ENCODE peak calls at places on chromosomes 6 and 20, in six cellular contexts. One of them, this sample, is unnamed.

GRCh38 chr20:22214296-22214695 is 370.1 kb downstream of the FOXA2 start:
- DNase-seq in CD4-positive, CD25-positive, alpha-beta regulatory T cell: no peak
- DNase-seq in heart right ventricle: no peak
- DNase-seq in hepatocyte: no peak
- DNase-seq in HCT116: no peak
- DNase-seq in CD4-positive, alpha-beta memory T cell: no peak
- DNase-seq in this sample: no peak

GRCh38 chr20:47768016-47768953 is 17.0 kb downstream of the SULF2 start:
- DNase-seq in CD4-positive, CD25-positive, alpha-beta regulatory T cell: no peak
- DNase-seq in HCT116: no peak
- DNase-seq in heart right ventricle: peak; percentile 38
- DNase-seq in CD4-positive, alpha-beta memory T cell: no peak
- DNase-seq in hepatocyte: no peak
- DNase-seq in this sample: peak; percentile 42

GRCh38 chr6:34018961-34019606 is 126.8 kb downstream of the GRM4 start:
- DNase-seq in hepatocyte: no peak
- DNase-seq in heart right ventricle: no peak
- DNase-seq in CD4-positive, alpha-beta memory T cell: no peak
- DNase-seq in CD4-positive, CD25-positive, alpha-beta regulatory T cell: no peak
- DNase-seq in HCT116: no peak
- DNase-seq in this sample: no peak

GRCh38 chr6:107124934-107125348 is 9.6 kb upstream of the BEND3 start:
- DNase-seq in CD4-positive, alpha-beta memory T cell: no peak
- DNase-seq in heart right ventricle: no peak
- DNase-seq in CD4-positive, CD25-positive, alpha-beta regulatory T cell: no peak
- DNase-seq in hepatocyte: no peak
- DNase-seq in HCT116: no peak
- DNase-seq in this sample: peak; percentile 36

GRCh38 chr6:28501259-28501658 is 14.3 kb downstream of the GPX6 start:
- DNase-seq in HCT116: no peak
- DNase-seq in CD4-positive, alpha-beta memory T cell: no peak
- DNase-seq in hepatocyte: no peak
- DNase-seq in heart right ventricle: no peak
- DNase-seq in CD4-positive, CD25-positive, alpha-beta regulatory T cell: no peak
- DNase-seq in this sample: no peak

GRCh38 chr20:41476013-41476441 is 109.4 kb upstream of the EMILIN3 start:
- DNase-seq in HCT116: no peak
- DNase-seq in CD4-positive, alpha-beta memory T cell: no peak
- DNase-seq in CD4-positive, CD25-positive, alpha-beta regulatory T cell: no peak
- DNase-seq in hepatocyte: no peak
- DNase-seq in heart right ventricle: no peak
- DNase-seq in this sample: peak; percentile 78

GRCh38 chr6:90369024-90369519 is 72.4 kb upstream of the BACH2 start:
- DNase-seq in CD4-positive, CD25-positive, alpha-beta regulatory T cell: no peak
- DNase-seq in heart right ventricle: no peak
- DNase-seq in hepatocyte: peak; percentile 93
- DNase-seq in HCT116: peak; percentile 99
- DNase-seq in CD4-positive, alpha-beta memory T cell: no peak
- DNase-seq in this sample: peak; percentile 43

GRCh38 chr6:3798211-3798909 is 46.8 kb upstream of the PXDC1 start:
- DNase-seq in HCT116: no peak
- DNase-seq in CD4-positive, alpha-beta memory T cell: no peak
- DNase-seq in hepatocyte: no peak
- DNase-seq in heart right ventricle: no peak
- DNase-seq in CD4-positive, CD25-positive, alpha-beta regulatory T cell: no peak
- DNase-seq in this sample: no peak

GRCh38 chr20:34350095-34350494 is 13.0 kb upstream of the ITCH start:
- DNase-seq in CD4-positive, CD25-positive, alpha-beta regulatory T cell: no peak
- DNase-seq in HCT116: no peak
- DNase-seq in CD4-positive, alpha-beta memory T cell: no peak
- DNase-seq in heart right ventricle: no peak
- DNase-seq in hepatocyte: no peak
- DNase-seq in this sample: peak; percentile 17

GRCh38 chr6:112881027-112881426 is 533.9 kb downstream of the RFPL4B start:
- DNase-seq in HCT116: no peak
- DNase-seq in CD4-positive, alpha-beta memory T cell: no peak
- DNase-seq in CD4-positive, CD25-positive, alpha-beta regulatory T cell: no peak
- DNase-seq in heart right ventricle: no peak
- DNase-seq in hepatocyte: peak; percentile 11
- DNase-seq in this sample: no peak

GRCh38 chr6:7183707-7184106 is 75.9 kb downstream of the RREB1 start:
- DNase-seq in hepatocyte: no peak
- DNase-seq in HCT116: no peak
- DNase-seq in CD4-positive, CD25-positive, alpha-beta regulatory T cell: no peak
- DNase-seq in heart right ventricle: no peak
- DNase-seq in CD4-positive, alpha-beta memory T cell: no peak
- DNase-seq in this sample: peak; percentile 44

GRCh38 chr6:118495639-118496296 is 52.3 kb upstream of the PLN start:
- DNase-seq in heart right ventricle: no peak
- DNase-seq in CD4-positive, alpha-beta memory T cell: no peak
- DNase-seq in CD4-positive, CD25-positive, alpha-beta regulatory T cell: no peak
- DNase-seq in HCT116: peak; percentile 85
- DNase-seq in hepatocyte: no peak
- DNase-seq in this sample: no peak

GRCh38 chr20:1383621-1384404 is 9.0 kb downstream of the FKBP1A start:
- DNase-seq in CD4-positive, alpha-beta memory T cell: no peak
- DNase-seq in hepatocyte: peak; percentile 35
- DNase-seq in HCT116: no peak
- DNase-seq in heart right ventricle: no peak
- DNase-seq in CD4-positive, CD25-positive, alpha-beta regulatory T cell: no peak
- DNase-seq in this sample: peak; percentile 30

GRCh38 chr6:4085329-4085695 is 6.4 kb upstream of the FAM217A start:
- DNase-seq in hepatocyte: no peak
- DNase-seq in CD4-positive, alpha-beta memory T cell: no peak
- DNase-seq in HCT116: no peak
- DNase-seq in heart right ventricle: no peak
- DNase-seq in CD4-positive, CD25-positive, alpha-beta regulatory T cell: no peak
- DNase-seq in this sample: no peak

GRCh38 chr6:138685257-138685656 is 88.3 kb upstream of the CCDC28A start:
- DNase-seq in CD4-positive, CD25-positive, alpha-beta regulatory T cell: no peak
- DNase-seq in HCT116: no peak
- DNase-seq in hepatocyte: no peak
- DNase-seq in CD4-positive, alpha-beta memory T cell: no peak
- DNase-seq in heart right ventricle: no peak
- DNase-seq in this sample: no peak

GRCh38 chr6:112010328-112010727 is 43.6 kb upstream of the CCN6 start:
- DNase-seq in HCT116: no peak
- DNase-seq in heart right ventricle: no peak
- DNase-seq in CD4-positive, alpha-beta memory T cell: peak; percentile 33
- DNase-seq in hepatocyte: no peak
- DNase-seq in CD4-positive, CD25-positive, alpha-beta regulatory T cell: peak; percentile 45
- DNase-seq in this sample: no peak

GRCh38 chr20:19138758-19139157 is 73.7 kb upstream of the SLC24A3 start:
- DNase-seq in CD4-positive, alpha-beta memory T cell: no peak
- DNase-seq in heart right ventricle: no peak
- DNase-seq in hepatocyte: no peak
- DNase-seq in CD4-positive, CD25-positive, alpha-beta regulatory T cell: no peak
- DNase-seq in HCT116: no peak
- DNase-seq in this sample: peak; percentile 61

GRCh38 chr6:35731736-35732532 is 4.9 kb upstream of the ARMC12 start:
- DNase-seq in HCT116: no peak
- DNase-seq in CD4-positive, alpha-beta memory T cell: peak; percentile 96
- DNase-seq in CD4-positive, CD25-positive, alpha-beta regulatory T cell: peak; percentile 91
- DNase-seq in hepatocyte: peak; percentile 96
- DNase-seq in heart right ventricle: peak; percentile 98
- DNase-seq in this sample: peak; percentile 95

GRCh38 chr20:43666376-43667328 is at the start of gene MYBL2:
- DNase-seq in hepatocyte: peak; percentile 88
- DNase-seq in CD4-positive, CD25-positive, alpha-beta regulatory T cell: peak; percentile 74
- DNase-seq in heart right ventricle: peak; percentile 40
- DNase-seq in CD4-positive, alpha-beta memory T cell: peak; percentile 73
- DNase-seq in HCT116: peak; percentile 18
- DNase-seq in this sample: peak; percentile 69

GRCh38 chr6:169253745-169254238 is at the start of gene THBS2:
- DNase-seq in hepatocyte: peak; percentile 43
- DNase-seq in CD4-positive, alpha-beta memory T cell: no peak
- DNase-seq in CD4-positive, CD25-positive, alpha-beta regulatory T cell: no peak
- DNase-seq in HCT116: no peak
- DNase-seq in heart right ventricle: no peak
- DNase-seq in this sample: peak; percentile 13

GRCh38 chr6:42511803-42512422 is 51.9 kb upstream of the UBR2 start:
- DNase-seq in hepatocyte: no peak
- DNase-seq in CD4-positive, CD25-positive, alpha-beta regulatory T cell: no peak
- DNase-seq in CD4-positive, alpha-beta memory T cell: no peak
- DNase-seq in heart right ventricle: no peak
- DNase-seq in HCT116: no peak
- DNase-seq in this sample: no peak

GRCh38 chr6:14826456-14826855 is 419.4 kb upstream of the JARID2 start:
- DNase-seq in CD4-positive, alpha-beta memory T cell: no peak
- DNase-seq in hepatocyte: no peak
- DNase-seq in heart right ventricle: no peak
- DNase-seq in CD4-positive, CD25-positive, alpha-beta regulatory T cell: no peak
- DNase-seq in HCT116: no peak
- DNase-seq in this sample: peak; percentile 75

GRCh38 chr6:35919085-35919826 is 1.6 kb downstream of the SRPK1 start:
- DNase-seq in CD4-positive, alpha-beta memory T cell: peak; percentile 6
- DNase-seq in CD4-positive, CD25-positive, alpha-beta regulatory T cell: peak; percentile 11
- DNase-seq in heart right ventricle: no peak
- DNase-seq in HCT116: no peak
- DNase-seq in hepatocyte: peak; percentile 19
- DNase-seq in this sample: peak; percentile 58

GRCh38 chr20:36070451-36070850 is 84.1 kb upstream of the EPB41L1 start:
- DNase-seq in CD4-positive, CD25-positive, alpha-beta regulatory T cell: no peak
- DNase-seq in heart right ventricle: no peak
- DNase-seq in CD4-positive, alpha-beta memory T cell: no peak
- DNase-seq in hepatocyte: peak; percentile 67
- DNase-seq in HCT116: no peak
- DNase-seq in this sample: no peak

GRCh38 chr6:67722861-67723261 is 912.2 kb upstream of the ADGRB3 start:
- DNase-seq in HCT116: no peak
- DNase-seq in CD4-positive, CD25-positive, alpha-beta regulatory T cell: no peak
- DNase-seq in hepatocyte: no peak
- DNase-seq in CD4-positive, alpha-beta memory T cell: no peak
- DNase-seq in heart right ventricle: peak; percentile 6
- DNase-seq in this sample: no peak

GRCh38 chr20:50163570-50164317 is 10.2 kb upstream of the PEDS1 start:
- DNase-seq in CD4-positive, CD25-positive, alpha-beta regulatory T cell: no peak
- DNase-seq in HCT116: no peak
- DNase-seq in heart right ventricle: peak; percentile 41
- DNase-seq in hepatocyte: no peak
- DNase-seq in CD4-positive, alpha-beta memory T cell: no peak
- DNase-seq in this sample: no peak

GRCh38 chr20:23255658-23256385 is 94.8 kb upstream of the NXT1 start:
- DNase-seq in hepatocyte: no peak
- DNase-seq in HCT116: no peak
- DNase-seq in heart right ventricle: no peak
- DNase-seq in CD4-positive, CD25-positive, alpha-beta regulatory T cell: no peak
- DNase-seq in CD4-positive, alpha-beta memory T cell: no peak
- DNase-seq in this sample: no peak

GRCh38 chr6:53811746-53812145 is 16.9 kb downstream of the LRRC1 start:
- DNase-seq in CD4-positive, alpha-beta memory T cell: no peak
- DNase-seq in HCT116: no peak
- DNase-seq in CD4-positive, CD25-positive, alpha-beta regulatory T cell: no peak
- DNase-seq in hepatocyte: no peak
- DNase-seq in heart right ventricle: no peak
- DNase-seq in this sample: no peak

GRCh38 chr20:5313916-5314315 is 2.8 kb downstream of the PROKR2 start:
- DNase-seq in CD4-positive, CD25-positive, alpha-beta regulatory T cell: no peak
- DNase-seq in HCT116: no peak
- DNase-seq in heart right ventricle: no peak
- DNase-seq in CD4-positive, alpha-beta memory T cell: no peak
- DNase-seq in hepatocyte: no peak
- DNase-seq in this sample: no peak
- H3K27me3 ChIP-seq in CD4-positive, CD25-positive, alpha-beta regulatory T cell: peaks cover 6% of the 10 kb centered on the region
- H3K27me3 ChIP-seq in HCT116: peaks cover 5% of the 10 kb centered on the region
- H3K27me3 ChIP-seq in heart right ventricle: peaks cover 46% of the 10 kb centered on the region
- H3K27me3 ChIP-seq in CD4-positive, alpha-beta memory T cell: no peaks in the 10 kb centered on the region
- H3K27me3 ChIP-seq in hepatocyte: peaks cover 56% of the 10 kb centered on the region
- H3K27me3 ChIP-seq in this sample: peaks cover 31% of the 10 kb centered on the region

GRCh38 chr6:16278048-16278724 is 39.8 kb downstream of the GMPR start:
- DNase-seq in heart right ventricle: no peak
- DNase-seq in CD4-positive, CD25-positive, alpha-beta regulatory T cell: no peak
- DNase-seq in HCT116: peak; percentile 7
- DNase-seq in hepatocyte: peak; percentile 58
- DNase-seq in CD4-positive, alpha-beta memory T cell: no peak
- DNase-seq in this sample: peak; percentile 65
- H3K4me1 ChIP-seq in heart right ventricle: peaks cover 13% of the 10 kb centered on the region
- H3K4me1 ChIP-seq in CD4-positive, CD25-positive, alpha-beta regulatory T cell: no peaks in the 10 kb centered on the region
- H3K4me1 ChIP-seq in HCT116: peaks cover 27% of the 10 kb centered on the region
- H3K4me1 ChIP-seq in hepatocyte: peaks cover 27% of the 10 kb centered on the region
- H3K4me1 ChIP-seq in CD4-positive, alpha-beta memory T cell: no peaks in the 10 kb centered on the region
- H3K4me1 ChIP-seq in this sample: peaks cover 2% of the 10 kb centered on the region

DNA sequence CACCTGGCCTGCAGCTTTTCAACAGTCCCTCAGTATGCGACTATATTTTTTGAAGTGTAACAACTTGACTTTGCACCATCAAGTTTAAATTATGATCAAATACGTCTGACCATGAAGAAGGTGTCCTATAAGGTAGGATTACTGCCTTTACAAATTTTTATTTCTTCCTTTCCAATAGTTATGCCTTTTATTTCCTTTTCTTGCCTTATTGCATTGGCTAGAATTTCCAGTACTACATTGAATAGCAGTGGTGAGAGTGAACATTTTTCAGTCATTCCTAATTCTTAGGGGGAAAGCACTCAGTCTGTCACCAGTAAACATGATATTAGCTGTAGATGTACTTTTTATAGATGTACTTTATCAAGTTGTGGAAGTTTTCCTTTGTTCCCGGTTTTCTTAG is 81.4 kb downstream of the IRAK1BP1 start:
- DNase-seq in hepatocyte: no peak
- DNase-seq in CD4-positive, CD25-positive, alpha-beta regulatory T cell: no peak
- DNase-seq in HCT116: no peak
- DNase-seq in CD4-positive, alpha-beta memory T cell: no peak
- DNase-seq in heart right ventricle: no peak
- DNase-seq in this sample: no peak
- H3K4me3 ChIP-seq in hepatocyte: no peak overlapping the region
- H3K4me3 ChIP-seq in CD4-positive, CD25-positive, alpha-beta regulatory T cell: no peak overlapping the region
- H3K4me3 ChIP-seq in HCT116: no peak overlapping the region
- H3K4me3 ChIP-seq in CD4-positive, alpha-beta memory T cell: no peak overlapping the region
- H3K4me3 ChIP-seq in heart right ventricle: no peak overlapping the region
- H3K4me3 ChIP-seq in this sample: no peak overlapping the region

DNA sequence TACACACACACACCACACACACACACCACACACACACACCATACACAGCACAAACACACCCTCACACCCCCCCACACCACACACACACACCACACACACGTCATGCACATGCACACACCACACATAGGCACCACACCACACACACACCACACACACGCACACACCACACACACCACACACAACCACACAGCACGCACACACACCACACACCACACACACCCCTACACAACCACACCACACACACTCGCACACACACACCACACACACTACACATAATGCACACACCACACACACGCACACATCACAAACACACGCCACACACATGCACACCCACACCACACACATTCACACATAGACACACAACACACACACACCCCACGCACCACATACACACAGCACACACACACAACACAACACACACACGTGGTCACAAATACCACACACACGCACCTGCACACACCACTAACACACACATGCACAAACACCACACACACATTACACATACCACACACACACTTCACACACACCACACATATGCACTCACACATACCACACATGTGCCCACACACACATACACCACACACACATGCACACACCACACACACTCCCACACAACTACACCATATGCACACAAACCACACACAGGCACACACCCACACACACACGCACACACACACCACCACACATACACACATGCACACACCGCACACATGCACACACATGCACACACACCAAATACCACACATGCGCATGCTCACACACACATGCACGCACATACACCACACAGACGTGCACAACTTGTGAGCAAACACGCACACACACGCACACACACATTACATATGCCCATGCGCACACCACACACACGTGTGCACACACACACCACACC is 9.4 kb upstream of the ACSS1 start:
- DNase-seq in CD4-positive, CD25-positive, alpha-beta regulatory T cell: no peak
- DNase-seq in heart right ventricle: no peak
- DNase-seq in CD4-positive, alpha-beta memory T cell: no peak
- DNase-seq in HCT116: no peak
- DNase-seq in hepatocyte: no peak
- DNase-seq in this sample: no peak
- H3K27me3 ChIP-seq in CD4-positive, CD25-positive, alpha-beta regulatory T cell: peaks cover 17% of the 10 kb centered on the region
- H3K27me3 ChIP-seq in heart right ventricle: peaks cover 12% of the 10 kb centered on the region
- H3K27me3 ChIP-seq in CD4-positive, alpha-beta memory T cell: peaks cover 7% of the 10 kb centered on the region
- H3K27me3 ChIP-seq in HCT116: peaks cover 65% of the 10 kb centered on the region
- H3K27me3 ChIP-seq in hepatocyte: peaks cover 39% of the 10 kb centered on the region
- H3K27me3 ChIP-seq in this sample: peaks cover 10% of the 10 kb centered on the region